ENCODE peak calls at places on chromosomes 6 and 20, in four cellular contexts. N is HCT116, E is HepG2, Q is K562. X is an unnamed sample.

GRCh38 chr6:151025076-151025475 is 159.6 kb downstream of the MTHFD1L start:
- DNase-seq in Q (no peak), E (no peak), N (no peak), X (no peak)

GRCh38 chr6:112626468-112627082 is 279.4 kb downstream of the RFPL4B start:
- DNase-seq in N (no peak), Q (peak), E (peak), X (no peak)

GRCh38 chr6:145199961-145200360 is 535.4 kb downstream of the EPM2A start:
- DNase-seq in Q (no peak), N (no peak), E (peak), X (peak)

GRCh38 chr6:21309791-21310190 is 283.8 kb upstream of the SOX4 start:
- DNase-seq in N (no peak), E (no peak), Q (no peak), X (no peak)

GRCh38 chr6:44010411-44011349 is 116.6 kb downstream of the MRPL14 start:
- DNase-seq in N (peak), Q (no peak), E (no peak), X (peak)

GRCh38 chr6:53048431-53049195 is 16.6 kb upstream of the FBXO9 start:
- DNase-seq in N (peak), Q (no peak), E (peak), X (no peak)

GRCh38 chr20:49699200-49699992 is 14.3 kb downstream of the B4GALT5 start:
- DNase-seq in Q (peak), N (no peak), E (no peak), X (no peak)

GRCh38 chr6:119467478-119468081 is 118.0 kb upstream of the MAN1A1 start:
- DNase-seq in N (no peak), E (no peak), Q (no peak), X (no peak)

GRCh38 chr20:4073852-4074741 is 58.7 kb upstream of the RNF24 start:
- DNase-seq in E (no peak), Q (no peak), N (no peak), X (no peak)

GRCh38 chr20:21125072-21125848 is 622 bp upstream of the KIZ start:
- DNase-seq in E (peak), Q (peak), N (peak), X (peak)

GRCh38 chr6:161444464-161444863 is 170.6 kb upstream of the AGPAT4 start:
- DNase-seq in E (no peak), N (no peak), Q (peak), X (no peak)

GRCh38 chr20:35269055-35269781 is 8.7 kb downstream of the MMP24OS start:
- DNase-seq in N (no peak), Q (peak), E (peak), X (no peak)

GRCh38 chr6:164106345-164106769 is 691.8 kb downstream of the QKI start:
- DNase-seq in N (no peak), Q (peak), E (peak), X (no peak)

GRCh38 chr6:169798764-169799473 is 47.5 kb downstream of the ERMARD start:
- DNase-seq in N (no peak), Q (no peak), E (no peak), X (no peak)

GRCh38 chr20:63974402-63975200 is 4.8 kb downstream of the SAMD10 start:
- DNase-seq in E (no peak), N (no peak), Q (no peak), X (no peak)

GRCh38 chr6:53896237-53896636 is 101.4 kb downstream of the LRRC1 start:
- DNase-seq in N (no peak), Q (no peak), E (peak), X (no peak)

GRCh38 chr20:3165473-3166337 is 6.0 kb upstream of the FASTKD5 start:
- DNase-seq in E (no peak), N (no peak), Q (no peak), X (no peak)

GRCh38 chr6:140462495-140463311 is 1088.3 kb upstream of the CITED2 start:
- DNase-seq in Q (no peak), N (peak), E (no peak), X (no peak)

GRCh38 chr6:93792751-93793150 is 373.4 kb upstream of the EPHA7 start:
- DNase-seq in E (no peak), N (no peak), Q (no peak), X (no peak)

GRCh38 chr6:134806151-134806550 is 143.8 kb downstream of the ALDH8A1 start:
- DNase-seq in N (no peak), Q (no peak), E (no peak), X (no peak)

GRCh38 chr6:130906736-130907381 is 79.7 kb downstream of the SMLR1 start:
- DNase-seq in E (no peak), Q (no peak), N (no peak), X (no peak)

GRCh38 chr6:156809034-156809433 is 31.9 kb downstream of the ARID1B start:
- DNase-seq in Q (peak), N (no peak), E (no peak), X (no peak)

GRCh38 chr20:49517509-49518100 is 35.1 kb upstream of the KCNB1 start:
- DNase-seq in E (no peak), Q (no peak), N (no peak), X (no peak)

GRCh38 chr20:1298888-1299511 is 29.9 kb downstream of the SDCBP2 start:
- DNase-seq in Q (no peak), E (no peak), N (no peak), X (no peak)

GRCh38 chr20:1298166-1298565 is 30.8 kb downstream of the SDCBP2 start:
- DNase-seq in N (no peak), Q (no peak), E (no peak), X (no peak)

GRCh38 chr20:1301031-1301529 is 27.9 kb downstream of the SDCBP2 start:
- DNase-seq in Q (peak), N (peak), E (no peak), X (no peak)

GRCh38 chr20:1299522-1299921 is 29.4 kb downstream of the SDCBP2 start:
- DNase-seq in Q (peak), E (no peak), N (peak), X (no peak)

GRCh38 chr20:1300083-1300840 is 28.7 kb downstream of the SDCBP2 start:
- DNase-seq in E (no peak), Q (peak), N (no peak), X (no peak)
- TF ChIP-seq TCF7L2 in E (no peak), Q (no peak), N (no peak), X (no peak)

GRCh38 chr20:51442602-51443001 is 99.9 kb downstream of the NFATC2 start:
- DNase-seq in N (no peak), Q (no peak), E (no peak), X (no peak)

GRCh38 chr20:51445591-51445990 is 96.9 kb downstream of the NFATC2 start:
- DNase-seq in E (no peak), N (no peak), Q (no peak), X (no peak)

GRCh38 chr20:51444922-51445438 is 97.5 kb downstream of the NFATC2 start:
- DNase-seq in Q (no peak), N (no peak), E (no peak), X (no peak)

GRCh38 chr20:51446230-51446629 is 96.3 kb downstream of the NFATC2 start:
- DNase-seq in N (no peak), E (no peak), Q (no peak), X (no peak)

DNA sequence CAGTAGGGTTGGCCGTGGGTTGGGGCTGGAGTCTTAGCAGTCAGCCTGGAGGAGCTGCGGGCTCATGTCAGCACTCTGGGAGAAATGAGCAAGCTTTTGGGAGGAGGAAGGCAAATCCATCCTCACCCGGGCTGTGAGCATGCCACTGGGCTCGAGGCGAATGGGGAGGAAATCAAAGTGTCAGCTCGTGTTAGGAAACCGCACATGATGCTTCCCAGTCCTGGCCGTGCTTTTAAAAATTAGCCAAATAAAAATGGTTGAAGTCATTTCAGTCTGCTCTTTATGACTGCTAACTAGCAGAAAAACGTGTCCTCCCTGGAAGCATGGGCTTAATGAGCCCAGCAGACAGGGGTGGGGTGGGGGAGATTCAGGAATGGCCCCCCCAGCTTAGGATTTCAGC is 98.0 kb downstream of the NFATC2 start:
- DNase-seq in Q (no peak), N (no peak), E (no peak), X (no peak)
- TF ChIP-seq REST in Q (no peak), N (no peak), E (no peak), X (no peak)

GRCh38 chr6:168216139-168216538 is 103.4 kb downstream of the DACT2 start:
- DNase-seq in E (no peak), Q (no peak), N (no peak), X (no peak)

GRCh38 chr6:168217880-168218537 is 101.6 kb downstream of the DACT2 start:
- DNase-seq in E (no peak), N (no peak), Q (no peak), X (no peak)

GRCh38 chr6:168216741-168217140 is 102.8 kb downstream of the DACT2 start:
- DNase-seq in Q (no peak), N (no peak), E (no peak), X (no peak)

GRCh38 chr6:168219167-168219566 is 100.4 kb downstream of the DACT2 start:
- DNase-seq in E (no peak), Q (no peak), N (no peak), X (no peak)

GRCh38 chr6:168217216-168217879 is 102.2 kb downstream of the DACT2 start:
- DNase-seq in Q (no peak), E (no peak), N (no peak), X (no peak)
- TF ChIP-seq TCF7L2 in Q (no peak), E (no peak), N (no peak), X (no peak)

GRCh38 chr6:95777338-95777737 is 200.0 kb downstream of the MANEA start:
- DNase-seq in Q (no peak), E (no peak), N (no peak), X (no peak)
- TF ChIP-seq REST in Q (no peak), E (no peak), N (no peak), X (no peak)

DNA sequence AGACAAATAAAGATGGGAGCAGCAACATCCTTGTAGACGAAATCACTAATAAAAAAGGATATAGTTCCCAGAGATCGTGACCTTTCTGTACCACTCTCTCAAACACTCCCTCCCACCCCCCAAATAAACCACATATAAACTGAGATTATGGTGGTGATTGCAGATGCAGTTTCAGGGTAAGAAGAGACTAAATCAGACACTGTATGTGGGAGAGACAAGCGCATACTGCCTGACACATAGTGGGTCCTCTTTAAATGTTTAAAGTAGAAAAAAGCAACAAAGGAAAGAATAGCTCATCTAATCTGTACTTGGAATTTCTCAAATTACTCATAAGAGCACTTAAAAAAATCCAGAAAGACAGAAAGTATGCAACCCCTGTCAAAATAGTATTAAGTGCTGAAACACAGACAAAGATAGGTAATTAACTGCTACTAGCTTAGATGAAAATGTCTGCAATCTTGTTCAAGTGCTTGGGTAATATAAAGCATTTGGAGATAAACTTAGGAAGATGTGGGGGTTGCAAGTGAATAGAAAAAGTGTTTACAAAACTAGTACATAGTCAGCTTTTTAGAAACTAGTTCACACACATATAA is 151.6 kb downstream of the BACH2 start:
- DNase-seq in E (no peak), N (no peak), Q (no peak), X (no peak)
- TF ChIP-seq TCF7L2 in E (no peak), N (no peak), Q (no peak), X (no peak)

DNA sequence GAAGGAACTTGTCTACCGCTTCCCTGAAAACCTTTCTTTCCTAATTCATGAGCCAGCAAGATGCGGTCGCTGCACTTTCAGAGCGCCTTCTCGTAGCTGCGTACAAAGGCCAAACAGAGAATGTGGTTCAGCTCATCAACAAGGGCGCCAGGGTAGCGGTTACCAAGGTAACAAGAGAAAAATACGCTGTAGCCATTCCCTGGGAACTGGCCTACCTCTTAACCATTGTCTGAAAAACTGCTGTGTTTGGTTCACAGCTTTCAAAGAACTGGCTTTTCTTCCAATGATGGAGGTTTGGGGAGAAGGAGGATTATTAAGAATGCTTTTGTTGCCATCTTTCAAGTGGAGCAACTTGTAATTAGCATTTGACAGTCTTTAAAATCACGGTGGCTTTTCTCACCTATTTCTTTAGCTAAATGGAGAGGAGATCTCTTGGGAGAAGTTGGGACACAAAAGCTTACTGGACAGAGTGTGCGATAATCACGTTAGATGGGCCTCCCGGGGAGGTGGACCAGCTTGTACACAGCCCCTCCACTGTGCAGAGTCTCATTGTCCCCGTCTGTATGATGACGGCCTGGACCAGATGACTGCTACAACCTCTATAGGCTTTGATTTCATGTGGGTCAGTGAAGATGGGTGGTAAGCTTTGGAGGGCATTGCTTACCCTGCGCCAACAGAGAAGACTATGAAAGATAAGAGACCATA is 71.5 kb downstream of the LYRM2 start:
- DNase-seq in Q (no peak), N (no peak), E (peak), X (no peak)
- TF ChIP-seq REST in Q (no peak), N (no peak), E (no peak), X (no peak)

GRCh38 chr6:39992861-39993622 is 58.8 kb upstream of the MOCS1 start:
- DNase-seq in Q (peak), E (no peak), N (no peak), X (no peak)
- TF ChIP-seq TCF7L2 in Q (no peak), E (no peak), N (no peak), X (no peak)

GRCh38 chr6:3193102-3193837 is 34.2 kb downstream of the TUBB2B start:
- DNase-seq in E (no peak), Q (no peak), N (no peak), X (no peak)

GRCh38 chr6:3194535-3195376 is 32.7 kb downstream of the TUBB2B start:
- DNase-seq in E (no peak), Q (peak), N (no peak), X (no peak)

GRCh38 chr6:3195377-3195694 is 32.1 kb downstream of the TUBB2B start:
- DNase-seq in E (no peak), N (no peak), Q (no peak), X (no peak)

GRCh38 chr6:3196770-3197169 is 30.7 kb downstream of the TUBB2B start:
- DNase-seq in N (no peak), Q (peak), E (no peak), X (no peak)

GRCh38 chr6:3195695-3196497 is 31.6 kb downstream of the TUBB2B start:
- DNase-seq in N (peak), E (peak), Q (peak), X (no peak)
- TF ChIP-seq REST in N (no peak), E (no peak), Q (no peak), X (no peak)

DNA sequence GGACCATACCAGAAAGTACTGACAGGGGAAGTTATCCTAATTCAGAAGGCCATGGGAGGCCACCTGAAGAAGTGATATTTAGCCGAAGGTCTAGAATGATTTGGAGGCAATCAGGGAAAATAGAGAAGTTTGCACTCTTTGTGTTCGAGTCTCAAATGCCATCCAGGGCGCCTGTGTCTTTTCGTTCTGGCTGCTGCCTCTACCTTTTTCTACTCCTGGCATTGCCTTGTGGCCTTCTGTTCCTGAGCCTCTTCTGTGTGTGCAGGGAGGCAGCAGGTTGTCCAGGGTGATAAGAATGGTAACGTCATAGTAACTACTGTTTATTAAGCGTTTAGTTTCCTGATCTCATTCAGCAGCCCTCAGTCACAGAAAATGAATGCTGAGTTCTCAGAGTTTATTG is 252.1 kb downstream of the FARS2 start:
- DNase-seq in N (no peak), E (no peak), Q (peak), X (no peak)
- TF ChIP-seq TCF7L2 in N (no peak), E (no peak), Q (no peak), X (no peak)

X was measured in Panc1.